ENCODE peak calls at places on chromosome 2, in nine cellular contexts. U, H, B, S, T, Q, L, N and A are unnamed samples.

GRCh38 chr2:239471011-239471792 is 70.4 kb upstream of the HDAC4 start:
- DNase-seq in U (no peak), N (no peak), H (no peak), Q (no peak), B (no peak), S (no peak), L (no peak), T (peak), A (no peak)

GRCh38 chr2:112433932-112434730 is 686 bp upstream of the RGPD8 start:
- DNase-seq in B (no peak), S (peak), N (no peak), L (no peak), H (no peak), U (no peak), T (peak), Q (no peak), A (no peak)

GRCh38 chr2:85438291-85439110 is 20.0 kb downstream of the SH2D6 start:
- DNase-seq in L (no peak), T (no peak), S (no peak), H (no peak), Q (peak), U (no peak), N (no peak), B (no peak), A (no peak)

GRCh38 chr2:105972226-105972625 is 221.9 kb downstream of the UXS1 start:
- DNase-seq in N (no peak), B (peak), S (no peak), T (no peak), L (no peak), H (no peak), Q (no peak), U (no peak), A (no peak)

GRCh38 chr2:54508521-54508920 is 52.4 kb downstream of the SPTBN1 start:
- DNase-seq in T (no peak), S (no peak), N (no peak), Q (no peak), U (no peak), H (no peak), B (no peak), L (no peak), A (no peak)

GRCh38 chr2:120383191-120383590 is 37.3 kb downstream of the INHBB start:
- DNase-seq in T (no peak), Q (no peak), H (no peak), N (no peak), U (no peak), L (no peak), B (no peak), S (no peak), A (no peak)

GRCh38 chr2:69807821-69808540 is 21.5 kb upstream of the GMCL1 start:
- DNase-seq in H (no peak), B (no peak), U (no peak), T (no peak), N (no peak), L (no peak), S (peak), Q (no peak), A (no peak)

GRCh38 chr2:29397743-29398142 is 282.5 kb downstream of the CLIP4 start:
- DNase-seq in H (no peak), N (no peak), S (no peak), U (no peak), Q (no peak), L (no peak), B (no peak), T (no peak), A (no peak)

GRCh38 chr2:144078091-144078490 is 441.8 kb downstream of the ZEB2 start:
- DNase-seq in B (no peak), N (no peak), H (no peak), S (no peak), L (no peak), Q (no peak), T (no peak), U (peak), A (no peak)

DNA sequence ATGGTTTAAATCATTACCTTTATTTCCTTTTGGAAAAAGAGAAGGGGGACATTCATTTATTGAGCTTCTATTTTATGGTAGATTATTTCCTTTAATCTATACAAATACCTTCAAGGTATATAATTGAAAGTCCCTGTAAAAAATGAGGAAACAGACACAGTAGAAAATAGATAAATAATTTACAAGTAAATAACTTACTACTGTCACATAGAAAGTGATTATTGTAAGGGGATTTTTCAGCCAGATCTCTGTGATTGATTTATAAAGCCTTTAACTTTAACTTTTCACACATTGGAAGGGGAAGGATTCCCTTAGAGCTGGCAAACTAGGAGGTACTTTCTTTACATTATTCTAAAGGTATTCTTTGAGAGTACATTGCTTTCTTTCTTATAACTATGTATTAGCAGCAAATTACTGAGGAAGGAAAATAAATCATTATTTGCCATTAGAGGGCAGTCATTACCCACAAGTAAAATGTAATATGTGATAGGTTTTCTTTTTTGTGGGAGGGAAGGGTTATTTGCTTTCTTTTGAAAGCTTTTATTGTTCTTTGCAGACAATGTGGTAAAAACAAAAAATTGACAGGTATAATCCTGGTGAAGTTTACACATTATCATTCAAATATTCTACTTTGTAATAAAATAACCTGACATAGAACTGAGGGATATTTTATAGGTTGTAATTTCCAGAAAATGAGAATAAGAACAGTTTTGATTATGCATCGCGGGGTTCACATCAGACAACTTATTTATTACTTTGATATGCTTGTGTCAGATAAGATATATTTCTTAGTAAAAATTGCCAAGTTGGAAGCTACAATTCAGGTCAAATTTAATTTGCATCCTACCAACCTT is 24.8 kb upstream of the RPE start:
- DNase-seq in N (no peak), B (peak), U (peak), L (no peak), S (no peak), Q (no peak), H (peak), T (no peak), A (no peak)
- TF ChIP-seq CTCF in N (peak), B (peak), U (peak), L (peak), S (peak), Q (no peak), H (peak), T (peak), A (peak)

GRCh38 chr2:231674587-231675334 is 33.6 kb upstream of the PTMA start:
- DNase-seq in Q (peak), H (peak), L (peak), B (peak), T (peak), U (peak), S (peak), N (peak), A (no peak)
- TF ChIP-seq CTCF in Q (peak), H (peak), L (peak), B (peak), T (peak), U (peak), S (peak), N (peak), A (peak)

GRCh38 chr2:58131191-58132011 is 84.8 kb downstream of the VRK2 start:
- DNase-seq in B (no peak), T (no peak), Q (no peak), L (no peak), U (peak), N (no peak), S (no peak), H (no peak), A (no peak)
- TF ChIP-seq CTCF in B (peak), T (peak), Q (no peak), L (no peak), U (peak), N (no peak), S (no peak), H (no peak), A (no peak)

GRCh38 chr2:215775106-215775505 is 238.2 kb downstream of the MREG start:
- DNase-seq in B (no peak), L (no peak), N (no peak), T (no peak), S (no peak), Q (no peak), U (peak), H (no peak), A (no peak)

GRCh38 chr2:215772003-215772402 is 241.3 kb downstream of the MREG start:
- DNase-seq in U (no peak), S (no peak), H (peak), Q (no peak), N (no peak), L (no peak), T (no peak), B (no peak), A (no peak)

GRCh38 chr2:215772634-215773563 is 240.5 kb downstream of the MREG start:
- DNase-seq in S (no peak), L (no peak), N (no peak), U (peak), T (no peak), B (no peak), H (peak), Q (no peak), A (no peak)

GRCh38 chr2:215771241-215771640 is 242.1 kb downstream of the MREG start:
- DNase-seq in L (no peak), U (no peak), Q (no peak), B (no peak), N (no peak), T (no peak), S (no peak), H (no peak), A (no peak)

GRCh38 chr2:215773728-215774127 is 239.6 kb downstream of the MREG start:
- DNase-seq in B (no peak), U (peak), Q (no peak), S (no peak), L (no peak), H (peak), N (no peak), T (no peak), A (no peak)
- TF ChIP-seq CTCF in B (no peak), U (no peak), Q (no peak), S (no peak), L (no peak), H (no peak), N (no peak), T (no peak), A (no peak)

GRCh38 chr2:108998911-108999310 is 9.9 kb upstream of the EDAR start:
- DNase-seq in B (no peak), Q (no peak), S (no peak), L (no peak), U (peak), N (no peak), T (no peak), H (no peak), A (no peak)
- TF ChIP-seq CTCF in B (no peak), Q (no peak), S (no peak), L (no peak), U (no peak), N (no peak), T (no peak), H (no peak), A (no peak)